ENCODE peak calls at places on chromosomes 7 and 10, in four cellular contexts. I, J, G and U are unnamed samples.

GRCh38 chr7:67625257-67625713 is 628.7 kb downstream of the TYW1 start:
- DNase-seq in I (peak), J (peak), G (peak), U (no peak)

GRCh38 chr7:24463474-24463873 is 109.8 kb upstream of the PALS2 start:
- DNase-seq in I (no peak), J (no peak), G (no peak), U (no peak)

GRCh38 chr7:27899601-27900000 is 159.6 kb downstream of the TAX1BP1 start:
- DNase-seq in I (no peak), J (no peak), G (peak), U (no peak)

GRCh38 chr10:125337510-125337909 is 177.1 kb upstream of the CTBP2 start:
- DNase-seq in I (no peak), J (no peak), G (no peak), U (no peak)

GRCh38 chr7:49014870-49015269 is 90.5 kb downstream of the CDC14C start:
- DNase-seq in I (no peak), J (no peak), G (no peak), U (no peak)

GRCh38 chr7:158093156-158093796 is 494.3 kb downstream of the PTPRN2 start:
- DNase-seq in I (no peak), J (no peak), G (no peak), U (no peak)

GRCh38 chr7:1893025-1893424 is 222.9 kb downstream of the ELFN1 start:
- DNase-seq in I (no peak), J (no peak), G (no peak), U (no peak)

GRCh38 chr7:12564996-12565764 is 5.3 kb upstream of the SCIN start:
- DNase-seq in I (no peak), J (no peak), G (no peak), U (no peak)

GRCh38 chr10:34116780-34117179 is 698.3 kb downstream of the PARD3 start:
- DNase-seq in I (no peak), J (no peak), G (no peak), U (no peak)

GRCh38 chr7:25244193-25244592 is 15.9 kb upstream of the NPVF start:
- DNase-seq in I (no peak), J (no peak), G (no peak), U (no peak)

GRCh38 chr10:80407836-80408197 is 534 bp upstream of the PRXL2A start:
- DNase-seq in I (peak), J (no peak), G (peak), U (no peak)

GRCh38 chr10:112724404-112724991 is 225.5 kb upstream of the TCF7L2 start:
- DNase-seq in I (no peak), J (no peak), G (no peak), U (peak)

GRCh38 chr7:64307254-64308018 is 6.3 kb upstream of the ZNF736 start:
- DNase-seq in I (peak), J (peak), G (peak), U (peak)

GRCh38 chr7:116561697-116562483 is 37.1 kb downstream of the CAV1 start:
- DNase-seq in I (peak), J (no peak), G (no peak), U (no peak)

GRCh38 chr10:74822101-74822500 is 4.3 kb upstream of the KAT6B start:
- DNase-seq in I (no peak), J (no peak), G (no peak), U (no peak)

GRCh38 chr10:114730291-114730690 is 72.2 kb upstream of the ABLIM1 start:
- DNase-seq in I (no peak), J (no peak), G (no peak), U (no peak)